ENCODE peak calls at places on chromosomes 16 and 17, in four cellular contexts. J, B, D and K are unnamed samples.
A peak's percentile ranks its signal among the peaks of the same experiment; 100 is the strongest.

GRCh38 chr17:65531508-65532431 is 29.7 kb downstream of the AXIN2 start:
- DNase-seq in J (no peak), D (no peak), B (no peak), K (no peak)

GRCh38 chr16:6247771-6248170 is 1084.9 kb upstream of the RBFOX1 start:
- DNase-seq in D (no peak), B (no peak), J (no peak), K (no peak)

GRCh38 chr17:43556292-43556691 is 10.2 kb upstream of the ETV4 start:
- DNase-seq in D (peak; percentile 91), J (no peak), B (no peak), K (peak; percentile 83)

GRCh38 chr16:18950469-18951185 is 24.4 kb upstream of the SMG1 start:
- DNase-seq in J (no peak), B (no peak), D (no peak), K (no peak)

GRCh38 chr16:57138281-57138935 is 46.0 kb downstream of the CPNE2 start:
- DNase-seq in D (no peak), B (no peak), J (no peak), K (no peak)

GRCh38 chr17:74280093-74280513 is 6.1 kb downstream of the DNAI2 start:
- DNase-seq in D (no peak), B (peak; percentile 73), J (no peak), K (no peak)

GRCh38 chr16:68061396-68061795 is 23.8 kb upstream of the NFATC3 start:
- DNase-seq in B (no peak), J (no peak), D (no peak), K (no peak)

GRCh38 chr17:79809530-79810137 is 12.8 kb upstream of the CBX8 start:
- DNase-seq in D (no peak), J (no peak), B (no peak), K (no peak)

GRCh38 chr17:7846063-7846735 is 8.7 kb upstream of the TMEM88 start:
- DNase-seq in J (no peak), D (no peak), B (no peak), K (no peak)

GRCh38 chr17:75346906-75347305 is 57.7 kb upstream of the SLC25A19 start:
- DNase-seq in B (no peak), J (no peak), D (peak; percentile 79), K (peak; percentile 61)

GRCh38 chr16:72125635-72126428 is 32.2 kb downstream of the DHX38 start:
- DNase-seq in B (no peak), J (no peak), D (no peak), K (no peak)

GRCh38 chr17:8353736-8354135 is 14.1 kb downstream of the ODF4 start:
- DNase-seq in D (no peak), B (no peak), J (no peak), K (no peak)

GRCh38 chr16:15829460-15829859 is 27.4 kb downstream of the MYH11 start:
- DNase-seq in D (no peak), B (no peak), J (no peak), K (peak; percentile 35)

GRCh38 chr17:78142113-78142861 is 3.9 kb upstream of the C17orf99 start:
- DNase-seq in J (no peak), D (no peak), B (no peak), K (no peak)

GRCh38 chr17:72558971-72559476 is 438.2 kb downstream of the SOX9 start:
- DNase-seq in D (no peak), J (no peak), B (no peak), K (no peak)

GRCh38 chr17:2856727-2857126 is 60.5 kb downstream of the RAP1GAP2 start:
- DNase-seq in D (no peak), B (no peak), J (no peak), K (no peak)

GRCh38 chr17:705863-706262 is 8.8 kb downstream of the VPS53 start:
- DNase-seq in B (no peak), D (no peak), J (no peak), K (no peak)

GRCh38 chr17:43830510-43831145 is 2.3 kb downstream of the MPP3 start:
- DNase-seq in B (no peak), D (no peak), J (no peak), K (no peak)

GRCh38 chr17:48611681-48612455 is 1.1 kb upstream of the HOXB7 start:
- DNase-seq in B (no peak), D (no peak), J (no peak), K (no peak)

GRCh38 chr17:78905111-78905510 is 2.1 kb upstream of the CEP295NL start:
- DNase-seq in D (no peak), B (no peak), J (no peak), K (no peak)

GRCh38 chr17:45430738-45431530 is 1.7 kb downstream of the ARHGAP27 start:
- DNase-seq in B (peak; percentile 82), J (no peak), D (no peak), K (no peak)

GRCh38 chr16:64507240-64508024 is 614.4 kb downstream of the CDH11 start:
- DNase-seq in B (no peak), D (no peak), J (no peak), K (no peak)

GRCh38 chr17:64174686-64175456 is 44.9 kb upstream of the ERN1 start:
- DNase-seq in J (no peak), B (no peak), D (no peak), K (peak; percentile 76)

GRCh38 chr17:251531-251930 is 70.1 kb upstream of the DOC2B start:
- DNase-seq in J (no peak), B (no peak), D (no peak), K (no peak)

GRCh38 chr16:58678716-58679115 is 5.9 kb downstream of the SLC38A7 start:
- DNase-seq in J (no peak), D (no peak), B (no peak), K (peak; percentile 8)

GRCh38 chr16:89973654-89974335 is 25.2 kb downstream of the DEF8 start:
- DNase-seq in B (no peak), J (no peak), D (no peak), K (no peak)

GRCh38 chr17:8314797-8315739 is 5.0 kb downstream of the ARHGEF15 start:
- DNase-seq in B (no peak), D (no peak), J (no peak), K (no peak)

DNA sequence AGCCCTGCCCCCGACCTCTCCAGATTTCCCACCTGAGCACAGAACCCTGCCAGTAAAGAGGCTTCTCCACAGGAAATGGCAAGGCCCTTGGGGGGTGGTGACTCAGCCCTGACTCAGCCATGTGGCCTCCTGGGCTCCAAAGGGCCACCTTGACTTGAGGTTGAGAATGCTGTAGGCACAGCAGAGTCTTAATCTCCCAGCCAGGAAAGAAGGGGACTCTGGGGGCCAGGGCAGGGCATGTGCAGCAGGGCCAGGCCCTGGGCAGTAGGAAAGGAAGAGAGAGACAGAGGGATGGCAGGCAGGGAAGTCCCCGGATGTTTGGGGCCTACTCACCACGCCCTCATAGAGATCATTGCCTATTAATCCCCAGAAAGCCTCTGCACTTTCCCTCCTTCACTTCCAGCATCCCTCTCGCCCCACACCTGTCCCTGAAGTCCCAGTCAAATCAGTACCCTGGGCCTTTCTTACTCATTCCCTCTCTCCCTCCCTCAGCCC is 4.8 kb upstream of the ITGA3 start:
- DNase-seq in J (no peak), B (no peak), D (peak; percentile 61), K (peak; percentile 7)
- TF ChIP-seq SPI1 in J (no peak), B (no peak), D (no peak), K (no peak)

GRCh38 chr17:59372138-59372751 is 40.8 kb downstream of the YPEL2 start:
- DNase-seq in D (no peak), B (no peak), J (peak; percentile 79), K (peak; percentile 71)
- TF ChIP-seq POLR2AphosphoS5 in D (no peak), B (no peak), J (no peak), K (no peak)

DNA sequence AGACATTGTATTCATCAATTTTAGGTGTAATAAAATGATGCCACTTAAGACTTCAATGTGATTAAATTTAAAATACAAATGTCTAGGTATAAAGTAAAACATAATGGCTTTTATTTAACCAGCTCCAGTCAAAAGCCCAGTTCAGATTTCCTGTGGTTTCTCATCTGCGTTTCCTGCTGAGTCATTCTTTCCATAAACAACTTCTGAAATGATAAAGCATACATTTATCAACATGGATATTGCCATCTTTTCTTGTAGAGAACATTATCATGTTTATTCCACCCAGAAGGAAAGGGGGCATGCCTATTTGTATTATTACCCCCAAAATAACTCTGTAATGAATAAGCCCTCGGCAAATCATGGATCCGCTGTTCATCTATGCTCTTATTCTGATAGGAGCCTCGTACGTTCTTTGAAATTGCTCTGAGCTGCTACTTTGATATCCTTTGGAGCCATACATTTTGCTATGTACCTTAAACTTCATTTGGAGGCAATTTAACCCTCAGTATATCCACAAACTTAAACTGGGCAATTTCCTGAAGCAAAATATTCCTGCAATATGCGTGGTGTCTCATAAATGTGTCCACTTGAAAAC is 28.3 kb downstream of the HSBP1 start:
- DNase-seq in D (peak; percentile 53), B (no peak), J (no peak), K (no peak)
- TF ChIP-seq SPI1 in D (no peak), B (no peak), J (no peak), K (no peak)

DNA sequence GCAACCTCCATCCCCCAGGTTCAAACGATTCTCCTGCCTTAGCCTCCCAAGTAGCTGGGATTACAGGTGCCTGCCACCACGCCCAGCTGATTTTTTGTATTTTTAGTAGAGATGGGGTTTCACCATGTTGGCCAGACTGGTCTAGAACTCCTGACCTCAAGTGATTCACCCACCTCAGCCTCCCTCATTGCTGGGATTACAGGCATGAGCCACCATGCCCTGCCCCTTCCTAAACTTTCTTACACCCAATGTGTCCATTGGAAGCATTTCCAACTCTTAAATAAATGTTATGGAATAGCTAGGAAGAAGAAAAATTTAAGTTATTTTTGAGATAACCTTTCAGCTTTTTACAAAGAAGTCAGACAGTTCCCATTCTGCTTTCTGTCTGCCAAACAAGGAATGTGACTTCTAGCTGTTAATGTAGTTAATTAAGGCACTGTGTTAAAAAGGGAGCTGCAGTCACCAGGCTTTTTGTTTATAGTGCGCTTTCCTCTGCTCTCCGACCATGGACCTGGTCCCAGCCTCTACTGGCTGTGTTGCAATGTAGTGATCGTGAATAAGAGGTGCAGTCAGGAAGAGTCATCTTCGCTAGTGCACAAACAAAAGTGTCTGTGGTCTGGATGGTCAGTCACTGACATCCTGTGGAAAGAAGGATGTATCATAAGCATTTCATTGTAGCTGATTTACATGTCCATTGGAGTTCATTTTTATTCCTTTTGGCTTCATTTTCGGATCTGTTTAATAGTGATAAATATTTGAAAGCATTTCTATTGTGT is 39.7 kb downstream of the USP10 start:
- DNase-seq in D (no peak), B (no peak), J (no peak), K (no peak)
- TF ChIP-seq POLR2AphosphoS5 in D (no peak), B (no peak), J (no peak), K (no peak)

GRCh38 chr17:50560931-50561750 is 626 bp downstream of the CACNA1G start:
- DNase-seq in B (no peak), J (no peak), D (no peak), K (no peak)
- TF ChIP-seq SPI1 in B (no peak), J (no peak), D (no peak), K (no peak)

GRCh38 chr16:2770057-2770780 is 6.9 kb downstream of the ELOB start:
- DNase-seq in D (peak; percentile 51), J (no peak), B (no peak), K (peak; percentile 40)
- TF ChIP-seq POLR2AphosphoS5 in D (no peak), J (peak; percentile 16), B (peak; percentile 78), K (peak; percentile 38)